ENCODE peak calls at places on chromosome 14, in six cellular contexts. One of them, this sample, is unnamed.

GRCh38 chr14:32004300-32004699 is 72.8 kb upstream of the ARHGAP5 start:
- DNase-seq in Caco-2: no peak
- DNase-seq in gastrocnemius medialis: peak; percentile 11
- DNase-seq in neural progenitor cell: no peak
- DNase-seq in Peyer's patch: no peak
- DNase-seq in mesothelial cell of epicardium: no peak
- DNase-seq in this sample: no peak

GRCh38 chr14:71524321-71524982 is 407.8 kb upstream of the RGS6 start:
- DNase-seq in gastrocnemius medialis: no peak
- DNase-seq in mesothelial cell of epicardium: no peak
- DNase-seq in neural progenitor cell: no peak
- DNase-seq in Caco-2: no peak
- DNase-seq in Peyer's patch: no peak
- DNase-seq in this sample: no peak

GRCh38 chr14:69631509-69631908 is 20.1 kb downstream of the SUSD6 start:
- DNase-seq in Caco-2: no peak
- DNase-seq in mesothelial cell of epicardium: no peak
- DNase-seq in Peyer's patch: no peak
- DNase-seq in gastrocnemius medialis: no peak
- DNase-seq in neural progenitor cell: no peak
- DNase-seq in this sample: no peak

GRCh38 chr14:72744416-72745120 is 149.3 kb downstream of the DPF3 start:
- DNase-seq in Caco-2: no peak
- DNase-seq in gastrocnemius medialis: no peak
- DNase-seq in mesothelial cell of epicardium: no peak
- DNase-seq in neural progenitor cell: no peak
- DNase-seq in Peyer's patch: no peak
- DNase-seq in this sample: no peak

GRCh38 chr14:81480741-81481140 is 52.9 kb downstream of the SEL1L start:
- DNase-seq in gastrocnemius medialis: no peak
- DNase-seq in Caco-2: no peak
- DNase-seq in neural progenitor cell: no peak
- DNase-seq in mesothelial cell of epicardium: no peak
- DNase-seq in Peyer's patch: no peak
- DNase-seq in this sample: no peak

GRCh38 chr14:24971255-24971654 is 78.7 kb downstream of the STXBP6 start:
- DNase-seq in Peyer's patch: no peak
- DNase-seq in neural progenitor cell: no peak
- DNase-seq in Caco-2: no peak
- DNase-seq in gastrocnemius medialis: no peak
- DNase-seq in mesothelial cell of epicardium: no peak
- DNase-seq in this sample: no peak

GRCh38 chr14:51491036-51491545 is 160.6 kb upstream of the FRMD6 start:
- DNase-seq in mesothelial cell of epicardium: no peak
- DNase-seq in gastrocnemius medialis: no peak
- DNase-seq in neural progenitor cell: no peak
- DNase-seq in Peyer's patch: no peak
- DNase-seq in Caco-2: no peak
- DNase-seq in this sample: no peak

GRCh38 chr14:51619551-51619950 is 32.2 kb upstream of the FRMD6 start:
- DNase-seq in Peyer's patch: no peak
- DNase-seq in mesothelial cell of epicardium: no peak
- DNase-seq in gastrocnemius medialis: no peak
- DNase-seq in Caco-2: no peak
- DNase-seq in neural progenitor cell: no peak
- DNase-seq in this sample: no peak

GRCh38 chr14:36940476-36940875 is 231.9 kb downstream of the SLC25A21 start:
- DNase-seq in Peyer's patch: no peak
- DNase-seq in gastrocnemius medialis: no peak
- DNase-seq in Caco-2: no peak
- DNase-seq in mesothelial cell of epicardium: no peak
- DNase-seq in neural progenitor cell: no peak
- DNase-seq in this sample: no peak

GRCh38 chr14:58824106-58824505 is 186.3 kb downstream of the DACT1 start:
- DNase-seq in Caco-2: no peak
- DNase-seq in mesothelial cell of epicardium: no peak
- DNase-seq in Peyer's patch: no peak
- DNase-seq in gastrocnemius medialis: no peak
- DNase-seq in neural progenitor cell: no peak
- DNase-seq in this sample: no peak

GRCh38 chr14:64983439-64984310 is 3.0 kb upstream of the FNTB start:
- DNase-seq in gastrocnemius medialis: no peak
- DNase-seq in mesothelial cell of epicardium: no peak
- DNase-seq in Peyer's patch: no peak
- DNase-seq in neural progenitor cell: peak; percentile 58
- DNase-seq in Caco-2: peak; percentile 59
- DNase-seq in this sample: no peak
- TF ChIP-seq CTCF in gastrocnemius medialis: peak; percentile 55
- TF ChIP-seq CTCF in mesothelial cell of epicardium: peak; percentile 56
- TF ChIP-seq CTCF in Peyer's patch: peak; percentile 71
- TF ChIP-seq CTCF in neural progenitor cell: peak; percentile 76
- TF ChIP-seq CTCF in Caco-2: peak; percentile 50
- TF ChIP-seq CTCF in this sample: peak; percentile 65

GRCh38 chr14:102213470-102213869 is 73.8 kb downstream of the WDR20 start:
- DNase-seq in mesothelial cell of epicardium: no peak
- DNase-seq in gastrocnemius medialis: no peak
- DNase-seq in Caco-2: no peak
- DNase-seq in neural progenitor cell: no peak
- DNase-seq in Peyer's patch: no peak
- DNase-seq in this sample: no peak

GRCh38 chr14:102215071-102215470 is 75.4 kb downstream of the WDR20 start:
- DNase-seq in gastrocnemius medialis: peak; percentile 23
- DNase-seq in neural progenitor cell: no peak
- DNase-seq in Caco-2: no peak
- DNase-seq in Peyer's patch: no peak
- DNase-seq in mesothelial cell of epicardium: no peak
- DNase-seq in this sample: no peak

GRCh38 chr14:102212845-102213244 is 73.1 kb downstream of the WDR20 start:
- DNase-seq in Peyer's patch: no peak
- DNase-seq in Caco-2: no peak
- DNase-seq in gastrocnemius medialis: no peak
- DNase-seq in neural progenitor cell: no peak
- DNase-seq in mesothelial cell of epicardium: peak; percentile 10
- DNase-seq in this sample: no peak

GRCh38 chr14:102215522-102216250 is 76.0 kb downstream of the WDR20 start:
- DNase-seq in Caco-2: no peak
- DNase-seq in neural progenitor cell: no peak
- DNase-seq in Peyer's patch: no peak
- DNase-seq in gastrocnemius medialis: no peak
- DNase-seq in mesothelial cell of epicardium: no peak
- DNase-seq in this sample: no peak

GRCh38 chr14:102213984-102214658 is 74.4 kb downstream of the WDR20 start:
- DNase-seq in Peyer's patch: no peak
- DNase-seq in mesothelial cell of epicardium: no peak
- DNase-seq in gastrocnemius medialis: no peak
- DNase-seq in neural progenitor cell: no peak
- DNase-seq in Caco-2: no peak
- DNase-seq in this sample: no peak
- TF ChIP-seq CTCF in Peyer's patch: no peak
- TF ChIP-seq CTCF in mesothelial cell of epicardium: no peak
- TF ChIP-seq CTCF in gastrocnemius medialis: no peak
- TF ChIP-seq CTCF in neural progenitor cell: peak; percentile 39
- TF ChIP-seq CTCF in Caco-2: no peak
- TF ChIP-seq CTCF in this sample: no peak

GRCh38 chr14:63633801-63634200 is 7.9 kb downstream of the WDR89 start:
- DNase-seq in neural progenitor cell: no peak
- DNase-seq in gastrocnemius medialis: no peak
- DNase-seq in mesothelial cell of epicardium: no peak
- DNase-seq in Peyer's patch: no peak
- DNase-seq in Caco-2: no peak
- DNase-seq in this sample: no peak
- TF ChIP-seq CTCF in neural progenitor cell: no peak
- TF ChIP-seq CTCF in gastrocnemius medialis: no peak
- TF ChIP-seq CTCF in mesothelial cell of epicardium: no peak
- TF ChIP-seq CTCF in Peyer's patch: no peak
- TF ChIP-seq CTCF in Caco-2: no peak
- TF ChIP-seq CTCF in this sample: no peak

GRCh38 chr14:23409475-23409874 is 1.4 kb upstream of the MYH6 start:
- DNase-seq in neural progenitor cell: no peak
- DNase-seq in Caco-2: no peak
- DNase-seq in Peyer's patch: no peak
- DNase-seq in mesothelial cell of epicardium: no peak
- DNase-seq in gastrocnemius medialis: peak; percentile 66
- DNase-seq in this sample: no peak
- TF ChIP-seq CTCF in neural progenitor cell: no peak
- TF ChIP-seq CTCF in Caco-2: no peak
- TF ChIP-seq CTCF in Peyer's patch: no peak
- TF ChIP-seq CTCF in mesothelial cell of epicardium: no peak
- TF ChIP-seq CTCF in gastrocnemius medialis: no peak
- TF ChIP-seq CTCF in this sample: no peak

DNA sequence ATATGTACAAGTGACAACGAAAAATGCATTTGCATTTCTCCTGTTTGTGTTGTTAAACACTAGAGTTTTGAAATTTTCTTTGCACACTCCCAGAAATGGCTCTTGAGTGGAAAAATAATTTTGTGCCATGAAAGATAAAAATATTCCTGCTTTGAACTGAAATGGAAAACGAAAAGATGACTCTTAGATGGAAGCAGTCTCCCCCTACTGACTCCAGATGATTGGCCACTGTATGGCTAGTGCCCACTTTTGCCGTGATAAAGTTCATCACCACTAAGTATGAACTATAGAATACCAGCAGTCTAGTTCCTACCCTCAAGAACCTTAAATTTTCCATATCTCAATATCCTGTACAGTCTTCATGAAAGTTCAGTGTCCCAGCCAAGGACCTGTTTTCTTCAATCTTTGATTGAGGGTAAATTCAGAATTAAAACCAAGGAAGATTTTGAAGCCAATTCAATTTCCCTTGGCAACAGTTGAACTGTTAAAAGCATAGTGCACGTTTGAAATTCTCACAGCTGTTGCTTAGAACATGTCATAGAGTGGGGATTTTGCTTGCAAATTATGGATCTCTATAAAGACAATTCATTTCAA is 1.6 kb upstream of the PPP2R5E start:
- DNase-seq in Peyer's patch: no peak
- DNase-seq in Caco-2: no peak
- DNase-seq in gastrocnemius medialis: no peak
- DNase-seq in mesothelial cell of epicardium: no peak
- DNase-seq in neural progenitor cell: no peak
- DNase-seq in this sample: no peak
- TF ChIP-seq CTCF in Peyer's patch: no peak
- TF ChIP-seq CTCF in Caco-2: no peak
- TF ChIP-seq CTCF in gastrocnemius medialis: peak; percentile 7
- TF ChIP-seq CTCF in mesothelial cell of epicardium: no peak
- TF ChIP-seq CTCF in neural progenitor cell: peak; percentile 30
- TF ChIP-seq CTCF in this sample: no peak

GRCh38 chr14:97178781-97179180 is 381.6 kb downstream of the VRK1 start:
- DNase-seq in neural progenitor cell: no peak
- DNase-seq in Caco-2: no peak
- DNase-seq in gastrocnemius medialis: no peak
- DNase-seq in mesothelial cell of epicardium: no peak
- DNase-seq in Peyer's patch: no peak
- DNase-seq in this sample: no peak

GRCh38 chr14:97179573-97179972 is 382.4 kb downstream of the VRK1 start:
- DNase-seq in gastrocnemius medialis: no peak
- DNase-seq in neural progenitor cell: no peak
- DNase-seq in Peyer's patch: no peak
- DNase-seq in Caco-2: no peak
- DNase-seq in mesothelial cell of epicardium: no peak
- DNase-seq in this sample: no peak

GRCh38 chr14:97180304-97181200 is 383.4 kb downstream of the VRK1 start:
- DNase-seq in Peyer's patch: no peak
- DNase-seq in mesothelial cell of epicardium: no peak
- DNase-seq in neural progenitor cell: no peak
- DNase-seq in Caco-2: no peak
- DNase-seq in gastrocnemius medialis: no peak
- DNase-seq in this sample: no peak

GRCh38 chr14:97177635-97178034 is 380.5 kb downstream of the VRK1 start:
- DNase-seq in gastrocnemius medialis: no peak
- DNase-seq in Peyer's patch: no peak
- DNase-seq in Caco-2: no peak
- DNase-seq in mesothelial cell of epicardium: no peak
- DNase-seq in neural progenitor cell: no peak
- DNase-seq in this sample: no peak

GRCh38 chr14:97177016-97177415 is 379.8 kb downstream of the VRK1 start:
- DNase-seq in gastrocnemius medialis: no peak
- DNase-seq in Caco-2: peak; percentile 27
- DNase-seq in neural progenitor cell: peak; percentile 39
- DNase-seq in Peyer's patch: no peak
- DNase-seq in mesothelial cell of epicardium: no peak
- DNase-seq in this sample: no peak
- TF ChIP-seq CTCF in gastrocnemius medialis: no peak
- TF ChIP-seq CTCF in Caco-2: peak; percentile 27
- TF ChIP-seq CTCF in neural progenitor cell: peak; percentile 42
- TF ChIP-seq CTCF in Peyer's patch: peak; percentile 42
- TF ChIP-seq CTCF in mesothelial cell of epicardium: no peak
- TF ChIP-seq CTCF in this sample: no peak

This sample was measured in tibial nerve.